ENCODE peak calls at places on chromosomes 1 and 21, in four cellular contexts. C is IMR-90, W is K562, L is endothelial cell of umbilical vein. T is an unnamed sample.

GRCh38 chr1:218660678-218661053 is 315.5 kb downstream of the TGFB2 start:
- DNase-seq in C (peak; percentile 82), W (no peak), L (peak; percentile 91), T (peak; percentile 59)

GRCh38 chr1:55284856-55285255 is 69.7 kb upstream of the USP24 start:
- DNase-seq in C (peak; percentile 60), W (no peak), L (peak; percentile 64), T (no peak)

GRCh38 chr1:206824327-206824726 is 41.1 kb upstream of the IL20 start:
- DNase-seq in C (peak; percentile 51), W (no peak), L (peak; percentile 20), T (no peak)

GRCh38 chr1:188825471-188825870 is 1652.2 kb downstream of the BRINP3 start:
- DNase-seq in C (peak; percentile 12), W (no peak), L (no peak), T (no peak)

GRCh38 chr1:41861509-41862410 is 57.0 kb downstream of the HIVEP3 start:
- DNase-seq in C (no peak), W (no peak), L (no peak), T (no peak)

GRCh38 chr1:45647248-45648021 is 23.6 kb upstream of the CCDC17 start:
- DNase-seq in C (no peak), W (no peak), L (peak; percentile 41), T (no peak)

GRCh38 chr1:21022279-21023040 is 154.2 kb downstream of the EIF4G3 start:
- DNase-seq in C (peak; percentile 99), W (peak; percentile 62), L (peak; percentile 99), T (peak; percentile 46)

GRCh38 chr1:225979421-225979820 is 19.7 kb downstream of the SDE2 start:
- DNase-seq in C (no peak), W (no peak), L (no peak), T (no peak)

GRCh38 chr21:43793243-43793642 is 3.9 kb downstream of the RRP1 start:
- DNase-seq in C (no peak), W (no peak), L (no peak), T (no peak)

GRCh38 chr1:116377564-116378529 is 4.8 kb downstream of the ATP1A1 start:
- DNase-seq in C (peak; percentile 96), W (no peak), L (peak; percentile 94), T (peak; percentile 65)

GRCh38 chr1:27464926-27465325 is 25.0 kb downstream of the WASF2 start:
- DNase-seq in C (no peak), W (no peak), L (no peak), T (no peak)

GRCh38 chr1:243408479-243408878 is 152.6 kb downstream of the SDCCAG8 start:
- DNase-seq in C (no peak), W (no peak), L (no peak), T (no peak)

GRCh38 chr1:59232209-59232608 is 64.7 kb upstream of the FGGY start:
- DNase-seq in C (peak; percentile 34), W (no peak), L (no peak), T (no peak)

GRCh38 chr1:227894831-227895451 is 52.8 kb downstream of the WNT9A start:
- DNase-seq in C (no peak), W (no peak), L (no peak), T (no peak)

GRCh38 chr1:36153476-36153875 is 2.5 kb upstream of the MAP7D1 start:
- DNase-seq in C (no peak), W (no peak), L (no peak), T (no peak)

GRCh38 chr1:77392486-77392885 is 110.7 kb downstream of the AK5 start:
- DNase-seq in C (no peak), W (no peak), L (peak; percentile 48), T (no peak)

GRCh38 chr1:171355727-171356126 is 41.7 kb downstream of the FMO4 start:
- DNase-seq in C (no peak), W (no peak), L (no peak), T (no peak)

GRCh38 chr1:184350573-184350972 is 36.3 kb upstream of the C1orf21 start:
- DNase-seq in C (no peak), W (no peak), L (no peak), T (no peak)

GRCh38 chr1:175317309-175317708 is 124.7 kb upstream of the KIAA0040 start:
- DNase-seq in C (no peak), W (peak; percentile 58), L (no peak), T (no peak)

GRCh38 chr1:112318698-112319370 is 77.2 kb upstream of the CTTNBP2NL start:
- DNase-seq in C (no peak), W (no peak), L (no peak), T (no peak)

GRCh38 chr1:18342744-18343143 is 138.0 kb upstream of the KLHDC7A start:
- DNase-seq in C (no peak), W (no peak), L (no peak), T (no peak)

GRCh38 chr1:211068976-211069375 is 65.0 kb downstream of the KCNH1 start:
- DNase-seq in C (no peak), W (no peak), L (no peak), T (no peak)

GRCh38 chr1:226322986-226323385 is 14.0 kb upstream of the LIN9 start:
- DNase-seq in C (no peak), W (no peak), L (no peak), T (no peak)

GRCh38 chr1:76705560-76705959 is 161.7 kb upstream of the ST6GALNAC5 start:
- DNase-seq in C (no peak), W (no peak), L (no peak), T (no peak)

GRCh38 chr1:30856260-30856790 is 52.2 kb downstream of the SDC3 start:
- DNase-seq in C (no peak), W (no peak), L (no peak), T (no peak)

GRCh38 chr21:26941436-26941835 is 25.5 kb downstream of the ADAMTS5 start:
- DNase-seq in C (peak; percentile 63), W (no peak), L (no peak), T (no peak)

GRCh38 chr21:19712441-19712840 is 1285.8 kb upstream of the NCAM2 start:
- DNase-seq in C (no peak), W (no peak), L (no peak), T (no peak)

GRCh38 chr1:35062518-35063196 is 16.5 kb upstream of the ZMYM1 start:
- DNase-seq in C (peak; percentile 36), W (no peak), L (peak; percentile 87), T (no peak)

GRCh38 chr1:2300004-2300771 is 72.1 kb downstream of the SKI start:
- DNase-seq in C (no peak), W (no peak), L (no peak), T (no peak)

GRCh38 chr1:203252678-203253077 is 23.2 kb upstream of the CHIT1 start:
- DNase-seq in C (no peak), W (no peak), L (no peak), T (no peak)

GRCh38 chr1:165917166-165917565 is 89.8 kb downstream of the UCK2 start:
- DNase-seq in C (no peak), W (no peak), L (no peak), T (no peak)

GRCh38 chr1:15243275-15244043 is 3.6 kb upstream of the FHAD1 start:
- DNase-seq in C (peak; percentile 14), W (no peak), L (no peak), T (no peak)

GRCh38 chr1:2175055-2175414 is 19.5 kb downstream of the FAAP20 start:
- DNase-seq in C (no peak), W (no peak), L (no peak), T (no peak)

DNA sequence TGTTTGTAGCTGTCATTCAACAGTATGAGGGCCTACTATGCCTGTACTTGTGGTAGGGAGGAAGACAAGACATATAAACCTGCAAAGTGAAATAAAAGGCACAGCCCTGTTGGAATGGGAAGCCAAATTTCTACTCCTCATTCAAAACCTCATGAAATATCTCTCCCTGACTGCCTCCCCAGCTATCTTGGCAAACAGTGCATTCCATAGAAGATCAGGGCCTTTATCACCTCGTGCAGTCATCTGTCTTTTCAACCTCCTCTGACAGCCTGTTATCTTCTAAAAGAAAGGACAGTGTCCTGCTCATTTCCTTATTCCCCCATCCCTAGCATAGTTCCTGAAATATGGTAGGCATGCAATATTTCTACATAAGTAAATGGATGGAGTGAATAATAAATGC is 71.0 kb downstream of the SH3GLB1 start:
- DNase-seq in C (no peak), W (no peak), L (no peak), T (no peak)
- H3K27ac ChIP-seq in C (no peak overlapping the region), W (no peak overlapping the region), L (no peak overlapping the region), T (no peak overlapping the region)

DNA sequence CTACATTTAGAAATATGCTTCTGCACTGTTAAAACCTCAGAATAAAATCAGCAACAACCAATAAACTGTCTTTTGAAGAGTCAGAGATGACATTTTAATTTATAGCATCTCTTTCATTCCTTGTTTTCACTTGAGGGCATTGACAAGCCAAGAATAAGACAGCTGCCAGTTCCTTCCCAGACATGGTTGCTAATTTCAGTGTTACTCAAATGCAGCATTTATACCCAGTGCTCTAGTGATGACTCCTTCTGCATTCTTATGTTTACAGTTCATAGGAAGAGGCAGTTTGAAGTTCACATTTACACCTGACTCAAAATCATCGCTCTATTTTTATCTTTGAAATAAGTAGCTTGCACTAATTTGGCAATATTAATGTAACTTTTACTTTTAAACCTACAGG is 44.9 kb downstream of the PLA2G4A start:
- DNase-seq in C (no peak), W (no peak), L (no peak), T (no peak)
- H3K9me1 ChIP-seq in C (no peaks in the 10 kb centered on the region), W (no peaks in the 10 kb centered on the region), L (no peaks in the 10 kb centered on the region), T (no peaks in the 10 kb centered on the region)

DNA sequence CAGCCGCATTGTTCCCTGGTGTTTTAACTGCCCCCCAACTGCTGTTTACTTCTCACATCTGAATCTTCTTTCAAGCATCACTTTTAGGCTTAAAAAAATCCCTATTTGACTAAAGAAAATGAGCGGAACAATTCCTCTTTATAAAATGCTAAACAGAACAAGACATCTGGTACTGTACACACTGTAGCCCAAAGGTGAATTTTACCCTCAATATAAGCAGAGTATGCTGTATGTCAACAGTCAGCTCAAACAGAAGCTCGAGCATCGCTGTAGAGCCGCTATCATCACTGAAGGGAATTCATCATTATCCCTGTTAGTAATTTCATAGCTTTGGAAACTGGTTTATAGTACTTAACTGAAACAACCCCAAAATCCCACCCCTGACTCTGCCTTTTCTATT is 85.3 kb downstream of the LRRC8D start:
- DNase-seq in C (no peak), W (no peak), L (no peak), T (no peak)
- H3K27ac ChIP-seq in C (peak overlapping the region; percentile 97), W (peak overlapping the region; percentile 85), L (peak overlapping the region; percentile 84), T (peak overlapping the region; percentile 24)

DNA sequence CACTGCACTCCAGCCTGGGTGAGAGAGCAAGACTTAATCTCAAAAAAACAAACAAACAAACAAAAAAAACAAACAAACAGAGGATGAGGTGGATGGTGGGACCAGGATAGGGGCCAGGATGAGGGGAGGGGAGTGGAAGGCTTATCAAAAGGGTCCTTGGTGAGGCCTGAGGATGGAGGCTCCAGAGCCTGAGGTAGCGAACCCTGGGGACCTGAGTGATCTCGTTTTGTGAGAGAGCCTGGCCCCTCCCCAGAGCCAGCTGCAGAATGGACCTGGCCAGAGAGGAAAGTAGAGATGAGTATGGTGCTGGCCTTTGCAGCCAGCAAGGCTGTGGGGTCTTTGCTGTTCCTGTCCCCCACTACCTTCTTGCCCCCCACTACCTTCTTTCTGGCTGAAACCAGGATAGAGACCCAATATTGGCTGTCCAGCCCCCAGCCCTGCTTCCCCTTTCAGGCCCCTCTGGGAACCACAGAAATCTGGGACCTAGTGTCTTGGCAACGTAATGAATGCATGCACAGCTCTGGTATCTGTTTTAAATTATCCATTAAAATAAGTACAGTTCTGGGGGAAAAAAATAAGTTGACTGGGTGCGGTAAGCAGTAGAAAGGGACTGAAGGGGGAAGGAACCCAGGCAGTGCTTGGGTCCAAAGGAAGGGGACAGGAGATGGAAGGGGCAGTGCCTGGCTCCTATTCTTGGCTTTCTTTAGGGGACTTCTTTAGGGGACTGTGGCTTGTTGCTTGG is 1.1 kb upstream of the LMNA start:
- DNase-seq in C (no peak), W (no peak), L (no peak), T (no peak)
- H3K9me1 ChIP-seq in C (peaks cover 13% of the 10 kb centered on the region), W (no peaks in the 10 kb centered on the region), L (no peaks in the 10 kb centered on the region), T (no peaks in the 10 kb centered on the region)

T was measured in keratinocyte.